ENCODE peak calls at places on chromosomes 12 and 14, in nine cellular contexts. R is upper lobe of right lung, P is thoracic aorta, T is cardiac muscle cell, J is GM23248, X is SJSA1, S is K562, B is esophagus squamous epithelium, D is right lobe of liver. M is an unnamed sample.
A peak's percentile ranks its signal among the peaks of the same experiment; 100 is the strongest.

GRCh38 chr12:85147331-85147730 is 111.2 kb downstream of the LRRIQ1 start:
- DNase-seq in B (no peak), P (no peak), X (no peak), S (no peak), J (no peak), T (no peak), D (no peak), R (no peak), M (no peak)

GRCh38 chr14:51147183-51147582 is 52.3 kb upstream of the TRIM9 start:
- DNase-seq in D (no peak), J (peak; percentile 21), P (no peak), X (no peak), T (peak; percentile 62), R (no peak), S (no peak), B (no peak), M (no peak)

GRCh38 chr14:91898256-91898843 is 31.0 kb upstream of the TC2N start:
- DNase-seq in S (no peak), P (no peak), D (no peak), B (no peak), X (no peak), R (no peak), T (peak; percentile 22), J (peak; percentile 15), M (no peak)

GRCh38 chr14:42665083-42665482 is 1058.4 kb downstream of the LRFN5 start:
- DNase-seq in B (no peak), R (no peak), J (no peak), X (no peak), S (no peak), T (no peak), P (no peak), D (no peak), M (no peak)

GRCh38 chr14:96140964-96141363 is 63.7 kb upstream of the BDKRB2 start:
- DNase-seq in J (no peak), T (no peak), S (no peak), P (no peak), R (no peak), B (no peak), X (peak; percentile 33), D (no peak), M (no peak)

GRCh38 chr12:2941524-2941923 is 17.7 kb upstream of the TEAD4 start:
- DNase-seq in P (no peak), J (no peak), B (no peak), X (no peak), D (no peak), T (no peak), R (no peak), S (no peak), M (no peak)

GRCh38 chr12:53748072-53748840 is 3.5 kb downstream of the CISTR start:
- DNase-seq in D (no peak), T (no peak), J (no peak), X (no peak), B (no peak), R (no peak), S (no peak), P (no peak), M (no peak)

GRCh38 chr12:48351022-48351708 is 446 bp upstream of the ZNF641 start:
- DNase-seq in B (no peak), R (no peak), P (peak; percentile 47), S (no peak), J (peak; percentile 89), D (peak; percentile 87), X (peak; percentile 64), T (peak; percentile 95), M (no peak)

GRCh38 chr12:57522887-57523705 is 472 bp downstream of the MBD6 start:
- DNase-seq in J (peak; percentile 70), P (peak; percentile 17), R (peak; percentile 89), B (no peak), X (no peak), D (peak; percentile 85), T (peak; percentile 72), S (no peak), M (no peak)

GRCh38 chr14:43949410-43949809 is 557.7 kb downstream of the FSCB start:
- DNase-seq in T (no peak), B (no peak), X (no peak), P (no peak), J (no peak), D (no peak), R (no peak), S (no peak), M (no peak)

GRCh38 chr12:27179399-27180214 is 64.5 kb upstream of the STK38L start:
- DNase-seq in T (peak; percentile 88), X (peak; percentile 91), R (no peak), B (no peak), P (peak; percentile 25), D (no peak), J (peak; percentile 93), S (no peak), M (peak; percentile 68)

GRCh38 chr14:105711841-105712460 is 185.6 kb downstream of the TMEM121 start:
- DNase-seq in X (no peak), S (no peak), P (no peak), D (no peak), R (no peak), T (no peak), B (no peak), J (no peak), M (no peak)

GRCh38 chr14:100540926-100541620 is 46.1 kb downstream of the BEGAIN start:
- DNase-seq in B (no peak), P (no peak), X (no peak), R (peak; percentile 57), J (no peak), T (no peak), D (peak; percentile 42), S (no peak), M (no peak)

GRCh38 chr14:80546056-80546854 is 335.0 kb upstream of the DIO2 start:
- DNase-seq in D (no peak), B (no peak), T (no peak), P (no peak), J (no peak), R (no peak), S (no peak), X (no peak), M (no peak)

GRCh38 chr12:16939871-16940306 is 333.9 kb upstream of the LMO3 start:
- DNase-seq in T (peak; percentile 57), P (no peak), S (peak; percentile 12), R (peak; percentile 59), D (no peak), X (no peak), B (no peak), J (peak; percentile 77), M (peak; percentile 17)

GRCh38 chr14:103318750-103319419 is 15.2 kb upstream of the EIF5 start:
- DNase-seq in T (no peak), R (no peak), S (no peak), J (no peak), D (no peak), X (no peak), B (no peak), P (no peak), M (no peak)

DNA sequence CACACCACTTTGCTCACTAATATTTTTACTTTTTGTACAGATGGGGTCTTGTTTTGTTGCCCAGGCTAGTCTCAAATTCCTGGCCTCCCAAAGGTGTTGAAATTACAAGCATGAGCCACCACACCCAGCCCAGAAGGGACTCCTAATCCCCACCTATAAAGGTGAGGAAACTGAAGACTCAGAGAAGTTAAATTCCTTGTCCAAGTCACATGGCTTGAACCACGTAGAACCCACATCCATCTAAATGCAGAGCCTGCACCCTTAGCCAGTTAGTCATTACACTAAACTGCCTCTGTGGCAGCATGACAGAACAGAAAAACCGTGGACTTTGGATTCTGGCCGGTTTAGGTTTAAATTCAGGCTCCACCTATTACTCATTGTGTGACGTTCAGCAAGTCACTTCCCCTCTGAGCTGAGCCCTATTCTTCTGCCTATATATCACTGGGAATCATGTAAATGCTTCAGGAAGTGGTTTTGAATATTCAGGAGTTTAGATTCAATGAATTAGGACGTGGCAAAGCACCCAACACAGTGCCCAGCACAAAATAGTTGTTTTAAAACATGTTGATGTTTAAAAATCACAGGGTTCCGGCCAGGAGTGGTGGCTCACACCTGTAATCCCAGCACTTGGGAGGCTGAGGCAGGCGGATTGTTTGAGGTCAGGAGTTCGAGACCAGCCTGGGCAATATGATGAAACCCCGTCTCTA is 3.0 kb upstream of the CORO1C start:
- DNase-seq in B (no peak), R (no peak), P (peak; percentile 10), S (peak; percentile 35), X (peak; percentile 71), D (peak; percentile 64), T (peak; percentile 79), J (peak; percentile 98), M (peak; percentile 91)
- H3K27ac ChIP-seq in B (peak overlapping the region; percentile 98), R (peak overlapping the region; percentile 30), P (peak overlapping the region; percentile 67), S (peak overlapping the region; percentile 53), X (peak overlapping the region; percentile 59), D (peak overlapping the region; percentile 71), T (no peak overlapping the region), J (peak overlapping the region; percentile 93), M (peak overlapping the region; percentile 100)

GRCh38 chr12:120196363-120196762 is 1.8 kb upstream of the GCN1 start:
- DNase-seq in J (no peak), T (no peak), B (no peak), P (no peak), D (no peak), X (no peak), R (no peak), S (no peak), M (no peak)
- H3K4me3 ChIP-seq in J (no peak overlapping the region), T (no peak overlapping the region), B (no peak overlapping the region), P (no peak overlapping the region), D (no peak overlapping the region), X (no peak overlapping the region), R (no peak overlapping the region), S (peak overlapping the region; percentile 84), M (no peak overlapping the region)

GRCh38 chr14:68573126-68573525 is 219.7 kb downstream of the ZFP36L1 start:
- DNase-seq in D (no peak), X (no peak), S (no peak), P (no peak), T (no peak), B (no peak), R (no peak), J (no peak), M (no peak)
- H3K27ac ChIP-seq in D (no peak overlapping the region), X (no peak overlapping the region), S (no peak overlapping the region), P (no peak overlapping the region), T (no peak overlapping the region), B (no peak overlapping the region), R (no peak overlapping the region), J (no peak overlapping the region), M (no peak overlapping the region)

GRCh38 chr12:6606331-6607131 is 648 bp downstream of the CHD4 start:
- DNase-seq in X (peak; percentile 24), T (peak; percentile 50), D (peak; percentile 84), R (peak; percentile 88), S (peak; percentile 65), J (peak; percentile 76), P (peak; percentile 43), B (peak; percentile 9), M (no peak)

GRCh38 chr12:6605425-6606330 is 1.5 kb downstream of the CHD4 start:
- DNase-seq in S (no peak), J (peak; percentile 81), B (no peak), X (peak; percentile 37), P (no peak), R (no peak), T (peak; percentile 25), D (no peak), M (no peak)

GRCh38 chr12:6604254-6605029 is 2.7 kb downstream of the CHD4 start:
- DNase-seq in B (no peak), J (peak; percentile 47), X (no peak), D (peak; percentile 64), T (peak; percentile 42), R (no peak), P (no peak), S (no peak), M (no peak)

GRCh38 chr12:6602526-6602925 is 4.7 kb downstream of the CHD4 start:
- DNase-seq in D (no peak), R (no peak), B (no peak), J (no peak), X (no peak), S (no peak), T (no peak), P (no peak), M (no peak)

GRCh38 chr12:6603095-6603567 is 4.0 kb downstream of the CHD4 start:
- DNase-seq in P (peak; percentile 21), R (no peak), T (peak; percentile 62), X (no peak), D (no peak), J (peak; percentile 53), B (no peak), S (no peak), M (no peak)
- H3K4me3 ChIP-seq in P (peak overlapping the region; percentile 92), R (peak overlapping the region; percentile 84), T (no peak overlapping the region), X (no peak overlapping the region), D (no peak overlapping the region), J (peak overlapping the region; percentile 91), B (no peak overlapping the region), S (no peak overlapping the region), M (no peak overlapping the region)

M was measured in keratinocyte.